ENCODE peak calls at places on chromosomes 12 and 14, in ten cellular contexts. One of them, this sample, is unnamed.

GRCh38 chr12:131764738-131765137 is 53.8 kb downstream of the SFSWAP start:
- DNase-seq in midbrain: peak
- DNase-seq in NCI-H1694: no peak
- DNase-seq in NCI-H2171: no peak
- DNase-seq in glutamatergic neuron: no peak
- DNase-seq in stimulated activated CD8-positive, alpha-beta memory T cell treated with anti-CD3 and anti-CD28 coated beads, Interleukin-4, amount 100 ng/mL, for 24 hours: no peak
- DNase-seq in T-helper 2 cell: no peak
- DNase-seq in AG09309: no peak
- DNase-seq in CD8-positive, alpha-beta T cell: no peak
- DNase-seq in MV-4-11: no peak
- DNase-seq in this sample: no peak

GRCh38 chr14:22231022-22231421 is 358.0 kb downstream of the DAD1 start:
- DNase-seq in midbrain: no peak
- DNase-seq in NCI-H1694: no peak
- DNase-seq in NCI-H2171: no peak
- DNase-seq in glutamatergic neuron: no peak
- DNase-seq in stimulated activated CD8-positive, alpha-beta memory T cell treated with anti-CD3 and anti-CD28 coated beads, Interleukin-4, amount 100 ng/mL, for 24 hours: no peak
- DNase-seq in T-helper 2 cell: no peak
- DNase-seq in AG09309: no peak
- DNase-seq in CD8-positive, alpha-beta T cell: no peak
- DNase-seq in MV-4-11: no peak
- DNase-seq in this sample: no peak

GRCh38 chr14:106207316-106207715 is 680.9 kb downstream of the TMEM121 start:
- DNase-seq in midbrain: no peak
- DNase-seq in NCI-H1694: no peak
- DNase-seq in NCI-H2171: no peak
- DNase-seq in glutamatergic neuron: no peak
- DNase-seq in stimulated activated CD8-positive, alpha-beta memory T cell treated with anti-CD3 and anti-CD28 coated beads, Interleukin-4, amount 100 ng/mL, for 24 hours: no peak
- DNase-seq in T-helper 2 cell: no peak
- DNase-seq in AG09309: no peak
- DNase-seq in CD8-positive, alpha-beta T cell: no peak
- DNase-seq in MV-4-11: no peak
- DNase-seq in this sample: no peak

GRCh38 chr14:61343471-61343870 is 22.1 kb downstream of the PRKCH start:
- DNase-seq in midbrain: no peak
- DNase-seq in NCI-H1694: no peak
- DNase-seq in NCI-H2171: no peak
- DNase-seq in glutamatergic neuron: no peak
- DNase-seq in stimulated activated CD8-positive, alpha-beta memory T cell treated with anti-CD3 and anti-CD28 coated beads, Interleukin-4, amount 100 ng/mL, for 24 hours: no peak
- DNase-seq in T-helper 2 cell: no peak
- DNase-seq in AG09309: no peak
- DNase-seq in CD8-positive, alpha-beta T cell: no peak
- DNase-seq in MV-4-11: peak
- DNase-seq in this sample: no peak

GRCh38 chr14:103890836-103891666 is 37.2 kb upstream of the TDRD9 start:
- DNase-seq in midbrain: no peak
- DNase-seq in NCI-H1694: no peak
- DNase-seq in NCI-H2171: no peak
- DNase-seq in glutamatergic neuron: no peak
- DNase-seq in stimulated activated CD8-positive, alpha-beta memory T cell treated with anti-CD3 and anti-CD28 coated beads, Interleukin-4, amount 100 ng/mL, for 24 hours: no peak
- DNase-seq in T-helper 2 cell: no peak
- DNase-seq in AG09309: no peak
- DNase-seq in CD8-positive, alpha-beta T cell: no peak
- DNase-seq in MV-4-11: peak
- DNase-seq in this sample: no peak

GRCh38 chr14:56150645-56151345 is 32.6 kb downstream of the PELI2 start:
- DNase-seq in midbrain: no peak
- DNase-seq in NCI-H1694: no peak
- DNase-seq in NCI-H2171: no peak
- DNase-seq in glutamatergic neuron: no peak
- DNase-seq in stimulated activated CD8-positive, alpha-beta memory T cell treated with anti-CD3 and anti-CD28 coated beads, Interleukin-4, amount 100 ng/mL, for 24 hours: no peak
- DNase-seq in T-helper 2 cell: no peak
- DNase-seq in AG09309: no peak
- DNase-seq in CD8-positive, alpha-beta T cell: no peak
- DNase-seq in MV-4-11: no peak
- DNase-seq in this sample: no peak

GRCh38 chr14:46054526-46054925 is 597.1 kb downstream of the RPL10L start:
- DNase-seq in midbrain: no peak
- DNase-seq in NCI-H1694: no peak
- DNase-seq in NCI-H2171: no peak
- DNase-seq in glutamatergic neuron: no peak
- DNase-seq in stimulated activated CD8-positive, alpha-beta memory T cell treated with anti-CD3 and anti-CD28 coated beads, Interleukin-4, amount 100 ng/mL, for 24 hours: no peak
- DNase-seq in T-helper 2 cell: no peak
- DNase-seq in AG09309: peak
- DNase-seq in CD8-positive, alpha-beta T cell: no peak
- DNase-seq in MV-4-11: no peak
- DNase-seq in this sample: peak

GRCh38 chr12:32949815-32950214 is 53.2 kb upstream of the PKP2 start:
- DNase-seq in midbrain: no peak
- DNase-seq in NCI-H1694: no peak
- DNase-seq in NCI-H2171: no peak
- DNase-seq in glutamatergic neuron: no peak
- DNase-seq in stimulated activated CD8-positive, alpha-beta memory T cell treated with anti-CD3 and anti-CD28 coated beads, Interleukin-4, amount 100 ng/mL, for 24 hours: no peak
- DNase-seq in T-helper 2 cell: no peak
- DNase-seq in AG09309: no peak
- DNase-seq in CD8-positive, alpha-beta T cell: no peak
- DNase-seq in MV-4-11: no peak
- DNase-seq in this sample: no peak

GRCh38 chr12:54390668-54391551 is 6.4 kb upstream of the ZNF385A start:
- DNase-seq in midbrain: no peak
- DNase-seq in NCI-H1694: peak
- DNase-seq in NCI-H2171: peak
- DNase-seq in glutamatergic neuron: peak
- DNase-seq in stimulated activated CD8-positive, alpha-beta memory T cell treated with anti-CD3 and anti-CD28 coated beads, Interleukin-4, amount 100 ng/mL, for 24 hours: peak
- DNase-seq in T-helper 2 cell: peak
- DNase-seq in AG09309: no peak
- DNase-seq in CD8-positive, alpha-beta T cell: peak
- DNase-seq in MV-4-11: no peak
- DNase-seq in this sample: no peak

GRCh38 chr14:99971929-99972747 is 93.1 kb upstream of the EVL start:
- DNase-seq in midbrain: no peak
- DNase-seq in NCI-H1694: peak
- DNase-seq in NCI-H2171: peak
- DNase-seq in glutamatergic neuron: peak
- DNase-seq in stimulated activated CD8-positive, alpha-beta memory T cell treated with anti-CD3 and anti-CD28 coated beads, Interleukin-4, amount 100 ng/mL, for 24 hours: peak
- DNase-seq in T-helper 2 cell: no peak
- DNase-seq in AG09309: no peak
- DNase-seq in CD8-positive, alpha-beta T cell: no peak
- DNase-seq in MV-4-11: no peak
- DNase-seq in this sample: no peak

GRCh38 chr14:65069874-65070709 is 32.2 kb downstream of the MAX start:
- DNase-seq in midbrain: no peak
- DNase-seq in NCI-H1694: peak
- DNase-seq in NCI-H2171: peak
- DNase-seq in glutamatergic neuron: no peak
- DNase-seq in stimulated activated CD8-positive, alpha-beta memory T cell treated with anti-CD3 and anti-CD28 coated beads, Interleukin-4, amount 100 ng/mL, for 24 hours: no peak
- DNase-seq in T-helper 2 cell: no peak
- DNase-seq in AG09309: no peak
- DNase-seq in CD8-positive, alpha-beta T cell: no peak
- DNase-seq in MV-4-11: no peak
- DNase-seq in this sample: no peak

GRCh38 chr14:75247939-75248338 is 30.7 kb upstream of the FOS start:
- DNase-seq in midbrain: no peak
- DNase-seq in NCI-H1694: no peak
- DNase-seq in NCI-H2171: no peak
- DNase-seq in glutamatergic neuron: no peak
- DNase-seq in stimulated activated CD8-positive, alpha-beta memory T cell treated with anti-CD3 and anti-CD28 coated beads, Interleukin-4, amount 100 ng/mL, for 24 hours: no peak
- DNase-seq in T-helper 2 cell: no peak
- DNase-seq in AG09309: no peak
- DNase-seq in CD8-positive, alpha-beta T cell: no peak
- DNase-seq in MV-4-11: no peak
- DNase-seq in this sample: no peak